ENCODE peak calls at places on chromosomes 11 and 22, in six cellular contexts. One of them, this sample, is unnamed.

GRCh38 chr11:109166441-109166840 is 255.5 kb upstream of the C11orf87 start:
- DNase-seq in mesenchymal stem cell: no peak
- DNase-seq in HEK293T: no peak
- DNase-seq in psoas muscle: no peak
- DNase-seq in HuH-7: no peak
- DNase-seq in NCI-H460: no peak
- DNase-seq in this sample: no peak

GRCh38 chr11:35541621-35542375 is 16.4 kb upstream of the PAMR1 start:
- DNase-seq in mesenchymal stem cell: peak
- DNase-seq in HEK293T: no peak
- DNase-seq in psoas muscle: peak
- DNase-seq in HuH-7: no peak
- DNase-seq in NCI-H460: no peak
- DNase-seq in this sample: no peak

GRCh38 chr11:29449280-29450074 is 567.4 kb downstream of the KCNA4 start:
- DNase-seq in mesenchymal stem cell: no peak
- DNase-seq in HEK293T: no peak
- DNase-seq in psoas muscle: no peak
- DNase-seq in HuH-7: no peak
- DNase-seq in NCI-H460: no peak
- DNase-seq in this sample: no peak

GRCh38 chr22:23520875-23521441 is 59.1 kb downstream of the IGLL1 start:
- DNase-seq in mesenchymal stem cell: peak
- DNase-seq in HEK293T: no peak
- DNase-seq in psoas muscle: no peak
- DNase-seq in HuH-7: peak
- DNase-seq in NCI-H460: no peak
- DNase-seq in this sample: no peak

GRCh38 chr22:46907578-46908215 is 145.2 kb downstream of the TBC1D22A start:
- DNase-seq in mesenchymal stem cell: no peak
- DNase-seq in HEK293T: no peak
- DNase-seq in psoas muscle: no peak
- DNase-seq in HuH-7: no peak
- DNase-seq in NCI-H460: no peak
- DNase-seq in this sample: no peak

GRCh38 chr11:131889146-131889577 is 518.7 kb downstream of the NTM start:
- DNase-seq in mesenchymal stem cell: peak
- DNase-seq in HEK293T: no peak
- DNase-seq in psoas muscle: no peak
- DNase-seq in HuH-7: no peak
- DNase-seq in NCI-H460: no peak
- DNase-seq in this sample: no peak

GRCh38 chr11:59562292-59562691 is 51.0 kb downstream of the OR4D9 start:
- DNase-seq in mesenchymal stem cell: no peak
- DNase-seq in HEK293T: no peak
- DNase-seq in psoas muscle: no peak
- DNase-seq in HuH-7: peak
- DNase-seq in NCI-H460: no peak
- DNase-seq in this sample: no peak

GRCh38 chr11:2156416-2157182 is 4.4 kb downstream of the INS start:
- DNase-seq in mesenchymal stem cell: peak
- DNase-seq in HEK293T: peak
- DNase-seq in psoas muscle: peak
- DNase-seq in HuH-7: peak
- DNase-seq in NCI-H460: peak
- DNase-seq in this sample: peak

GRCh38 chr11:65915821-65916251 is 3.0 kb downstream of the C11orf68 start:
- DNase-seq in mesenchymal stem cell: peak
- DNase-seq in HEK293T: no peak
- DNase-seq in psoas muscle: peak
- DNase-seq in HuH-7: no peak
- DNase-seq in NCI-H460: peak
- DNase-seq in this sample: no peak